ENCODE peak calls at places on chromosomes 5 and 9, in eight cellular contexts. G, W, K, Z, E, O, Q and J are unnamed samples.

GRCh38 chr5:61576556-61576955 is 244.5 kb downstream of the ZSWIM6 start:
- DNase-seq in O (no peak), W (no peak), Z (no peak), K (no peak), G (no peak), E (no peak), Q (no peak), J (no peak)

GRCh38 chr5:157543825-157544622 is 31.6 kb downstream of the ADAM19 start:
- DNase-seq in Q (no peak), E (peak), O (no peak), K (no peak), W (no peak), G (no peak), Z (no peak), J (no peak)

GRCh38 chr9:136219276-136219675 is 14.3 kb upstream of the LHX3 start:
- DNase-seq in G (no peak), Z (peak), Q (no peak), W (peak), K (no peak), E (no peak), O (peak), J (no peak)

GRCh38 chr5:91293131-91293530 is 90.0 kb downstream of the ARRDC3 start:
- DNase-seq in G (no peak), O (no peak), Q (no peak), E (no peak), W (no peak), K (no peak), Z (no peak), J (no peak)

GRCh38 chr5:143454936-143455516 is 51.5 kb upstream of the NR3C1 start:
- DNase-seq in O (no peak), E (peak), K (no peak), Q (no peak), Z (no peak), W (no peak), G (no peak), J (no peak)

GRCh38 chr5:150600951-150601773 is 39.3 kb upstream of the SYNPO start:
- DNase-seq in K (no peak), E (no peak), Q (no peak), Z (no peak), O (no peak), G (no peak), W (no peak), J (no peak)

GRCh38 chr5:116507051-116507537 is 67.5 kb downstream of the SEMA6A start:
- DNase-seq in Z (no peak), O (peak), K (peak), E (no peak), G (no peak), W (no peak), Q (no peak), J (no peak)

GRCh38 chr5:38316544-38317224 is 58.3 kb downstream of the EGFLAM start:
- DNase-seq in O (peak), G (no peak), K (peak), Q (no peak), E (no peak), Z (peak), W (no peak), J (no peak)

GRCh38 chr5:177319913-177320588 is 8.4 kb upstream of the MXD3 start:
- DNase-seq in Q (no peak), E (no peak), W (no peak), G (no peak), K (no peak), O (no peak), Z (no peak), J (no peak)

GRCh38 chr9:83599071-83599470 is 23.9 kb upstream of the IDNK start:
- DNase-seq in O (no peak), G (no peak), W (no peak), Z (peak), E (no peak), Q (no peak), K (no peak), J (no peak)

GRCh38 chr9:133552236-133552635 is 17.7 kb downstream of the ADAMTSL2 start:
- DNase-seq in O (no peak), E (no peak), K (no peak), G (no peak), W (no peak), Z (no peak), Q (no peak), J (no peak)

GRCh38 chr5:143576721-143577484 is 173.4 kb upstream of the NR3C1 start:
- DNase-seq in W (no peak), O (no peak), Q (no peak), E (no peak), Z (no peak), K (no peak), G (no peak), J (no peak)

GRCh38 chr9:136587145-136587943 is 41.5 kb upstream of the NOTCH1 start:
- DNase-seq in Z (peak), E (no peak), G (peak), W (peak), O (no peak), K (no peak), Q (no peak), J (peak)